ENCODE peak calls at places on chromosomes 7 and 10, in seven cellular contexts. F is breast epithelium; P is heart right ventricle; S is kidney epithelial cell; R is dorsolateral prefrontal cortex; K is fibroblast of lung; E is CD8-positive, alpha-beta T cell. T is an unnamed sample. For H3K27me3, the result is how much of the 10 kb centered on the place peaks cover.

GRCh38 chr7:23276381-23276780 is 22.8 kb upstream of the MALSU1 start:
- DNase-seq in F (no peak), P (no peak), S (no peak), R (no peak), K (no peak), E (no peak), T (no peak)

GRCh38 chr10:688621-689426 is 644 bp downstream of the DIP2C start:
- DNase-seq in F (no peak), P (peak), S (no peak), R (no peak), K (peak), E (no peak), T (no peak)

GRCh38 chr7:141374425-141374824 is 176.8 kb upstream of the AGK start:
- DNase-seq in F (no peak), P (no peak), S (no peak), R (no peak), K (no peak), E (no peak), T (no peak)

GRCh38 chr7:101804087-101804631 is 13.3 kb upstream of the CUX1 start:
- DNase-seq in F (no peak), P (no peak), S (no peak), R (no peak), K (no peak), E (peak), T (no peak)

GRCh38 chr10:21604651-21605050 is 70.6 kb downstream of the MLLT10 start:
- DNase-seq in F (no peak), P (no peak), S (no peak), R (no peak), K (no peak), E (no peak), T (no peak)

GRCh38 chr7:72444023-72444776 is 32.1 kb upstream of the CALN1 start:
- DNase-seq in F (no peak), P (no peak), S (no peak), R (no peak), K (no peak), E (no peak), T (no peak)

GRCh38 chr7:80829527-80829926 is 89.3 kb downstream of the SEMA3C start:
- DNase-seq in F (no peak), P (no peak), S (no peak), R (no peak), K (no peak), E (no peak), T (no peak)

GRCh38 chr10:62231371-62231770 is 37.3 kb downstream of the RTKN2 start:
- DNase-seq in F (no peak), P (no peak), S (peak), R (no peak), K (peak), E (no peak), T (no peak)

GRCh38 chr10:83544049-83544448 is 595.3 kb upstream of the GHITM start:
- DNase-seq in F (no peak), P (no peak), S (no peak), R (no peak), K (no peak), E (no peak), T (no peak)

GRCh38 chr10:79051766-79052165 is 17.0 kb upstream of the ZMIZ1 start:
- DNase-seq in F (no peak), P (no peak), S (no peak), R (no peak), K (no peak), E (no peak), T (no peak)

GRCh38 chr10:97015199-97015693 is 170.5 kb downstream of the SLIT1 start:
- DNase-seq in F (no peak), P (no peak), S (no peak), R (no peak), K (no peak), E (no peak), T (no peak)

GRCh38 chr7:88668591-88668990 is 90.9 kb upstream of the ZNF804B start:
- DNase-seq in F (no peak), P (no peak), S (no peak), R (no peak), K (no peak), E (no peak), T (no peak)

GRCh38 chr10:60351191-60351853 is 38.4 kb downstream of the ANK3 start:
- DNase-seq in F (no peak), P (no peak), S (no peak), R (no peak), K (no peak), E (no peak), T (peak)

GRCh38 chr7:43674559-43675436 is 54.5 kb downstream of the COA1 start:
- DNase-seq in F (no peak), P (no peak), S (peak), R (no peak), K (peak), E (no peak), T (no peak)

GRCh38 chr7:75980126-75980864 is 14.1 kb downstream of the TMEM120A start:
- DNase-seq in F (no peak), P (peak), S (no peak), R (no peak), K (no peak), E (no peak), T (no peak)

GRCh38 chr7:141533149-141533949 is 17.9 kb upstream of the AGK start:
- DNase-seq in F (peak), P (peak), S (peak), R (peak), K (peak), E (peak), T (no peak)

GRCh38 chr10:117455346-117455745 is 80.1 kb upstream of the PDZD8 start:
- DNase-seq in F (no peak), P (no peak), S (no peak), R (no peak), K (no peak), E (no peak), T (no peak)

GRCh38 chr7:105014725-105015630 is 973 bp downstream of the KMT2E start:
- DNase-seq in F (peak), P (no peak), S (no peak), R (no peak), K (peak), E (peak), T (peak)

GRCh38 chr10:18313146-18313542 is 172.9 kb downstream of the CACNB2 start:
- DNase-seq in F (no peak), P (no peak), S (no peak), R (no peak), K (no peak), E (no peak), T (no peak)

GRCh38 chr10:125146791-125147604 is 13.4 kb downstream of the CTBP2 start:
- DNase-seq in F (peak), P (no peak), S (peak), R (no peak), K (no peak), E (no peak), T (peak)

GRCh38 chr10:30027057-30028005 is 32.1 kb downstream of the JCAD start:
- DNase-seq in F (peak), P (peak), S (peak), R (no peak), K (no peak), E (peak), T (peak)

GRCh38 chr10:61795551-61795950 is 105.9 kb upstream of the ARID5B start:
- DNase-seq in F (no peak), P (no peak), S (no peak), R (no peak), K (no peak), E (no peak), T (no peak)

GRCh38 chr7:43915907-43916306 is 9.5 kb upstream of the URGCP start:
- DNase-seq in F (no peak), P (no peak), S (no peak), R (no peak), K (no peak), E (no peak), T (no peak)

GRCh38 chr10:29667191-29667590 is 32.4 kb upstream of the SVIL start:
- DNase-seq in F (no peak), P (no peak), S (no peak), R (no peak), K (no peak), E (no peak), T (no peak)

GRCh38 chr7:16428672-16429071 is 7.3 kb upstream of the CRPPA start:
- DNase-seq in F (no peak), P (no peak), S (no peak), R (no peak), K (peak), E (no peak), T (no peak)

GRCh38 chr10:122643931-122644534 is 55.6 kb downstream of the C10orf120 start:
- DNase-seq in F (no peak), P (no peak), S (no peak), R (no peak), K (no peak), E (no peak), T (no peak)

GRCh38 chr10:86899670-86900276 is 57.6 kb downstream of the MMRN2 start:
- DNase-seq in F (peak), P (no peak), S (no peak), R (no peak), K (peak), E (peak), T (peak)

GRCh38 chr10:72772031-72772430 is 80.1 kb downstream of the MCU start:
- DNase-seq in F (no peak), P (no peak), S (no peak), R (no peak), K (no peak), E (no peak), T (no peak)

GRCh38 chr7:148045521-148045920 is 545.0 kb upstream of the C7orf33 start:
- DNase-seq in F (no peak), P (no peak), S (no peak), R (no peak), K (no peak), E (no peak), T (no peak)

GRCh38 chr10:102065561-102066420 is 642 bp downstream of the HPS6 start:
- DNase-seq in F (no peak), P (peak), S (no peak), R (no peak), K (no peak), E (peak), T (peak)

GRCh38 chr10:131019696-131020095 is 291.8 kb downstream of the TCERG1L start:
- DNase-seq in F (no peak), P (no peak), S (no peak), R (no peak), K (no peak), E (no peak), T (no peak)
- TF ChIP-seq CTCF in F (no peak), P (no peak), S (no peak), R (no peak), K (no peak), E (no peak), T (no peak)

DNA sequence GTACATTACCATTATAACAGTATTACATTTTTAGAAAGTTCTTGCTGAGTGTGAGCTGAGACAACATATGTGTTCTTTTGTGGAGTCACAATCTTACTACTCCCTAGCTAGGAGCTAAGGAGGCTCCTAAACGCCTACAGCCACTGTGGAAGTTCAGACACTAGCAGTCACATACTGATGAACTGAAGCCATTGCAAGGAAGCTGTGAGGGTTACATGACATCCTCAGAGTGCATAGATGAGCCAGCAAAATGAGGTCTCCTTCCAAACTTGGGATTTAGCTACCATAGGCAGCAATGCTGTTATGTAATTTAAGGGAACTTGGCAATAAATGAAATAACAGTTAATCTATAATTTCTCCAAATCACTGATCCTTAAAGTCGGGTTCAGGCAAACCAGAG is 10.8 kb upstream of the ST7 start:
- DNase-seq in F (no peak), P (no peak), S (no peak), R (no peak), K (no peak), E (no peak), T (no peak)
- H3K27me3 ChIP-seq in F (under half), P (under half), S (under half), R (under half), K (under half), E (under half), T (under half)

DNA sequence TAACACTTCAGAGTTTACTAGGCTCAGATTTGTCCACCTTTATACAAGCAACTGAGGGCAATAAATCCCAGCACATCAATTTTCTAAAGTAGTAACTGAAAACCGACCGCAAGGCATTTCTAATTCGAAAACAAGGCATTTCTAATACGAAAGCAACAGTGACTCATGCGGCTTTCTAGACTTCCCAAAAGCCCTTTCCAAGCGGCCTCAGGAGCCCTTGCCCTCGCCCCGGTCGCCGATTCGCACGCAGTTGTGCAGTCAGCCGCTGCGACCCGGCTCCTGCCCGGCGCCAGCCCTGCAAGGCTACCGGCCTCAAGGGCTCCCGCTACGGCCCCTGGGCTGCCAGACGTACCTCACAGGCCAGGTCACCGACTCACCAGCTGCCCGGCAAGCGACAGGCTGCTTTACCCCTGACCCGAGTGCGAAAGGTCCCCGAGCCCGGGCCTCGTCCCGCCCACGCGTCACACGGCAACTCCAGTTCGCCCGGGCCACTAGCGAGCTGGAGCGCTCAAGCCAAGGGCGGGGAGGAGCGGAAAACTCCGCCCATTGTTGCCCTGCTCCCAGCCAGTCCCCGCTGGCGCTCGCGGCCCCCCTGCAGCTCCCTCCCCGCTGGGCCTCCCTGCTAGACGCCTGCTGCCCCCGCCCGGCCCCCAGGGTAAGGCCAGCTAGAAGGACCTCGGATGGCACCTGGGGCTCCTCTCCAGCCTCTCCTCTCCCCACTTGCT is 7.3 kb downstream of the NCOA4 start:
- DNase-seq in F (peak), P (peak), S (peak), R (peak), K (peak), E (peak), T (peak)
- TF ChIP-seq CTCF in F (no peak), P (no peak), S (peak), R (peak), K (peak), E (no peak), T (peak)

DNA sequence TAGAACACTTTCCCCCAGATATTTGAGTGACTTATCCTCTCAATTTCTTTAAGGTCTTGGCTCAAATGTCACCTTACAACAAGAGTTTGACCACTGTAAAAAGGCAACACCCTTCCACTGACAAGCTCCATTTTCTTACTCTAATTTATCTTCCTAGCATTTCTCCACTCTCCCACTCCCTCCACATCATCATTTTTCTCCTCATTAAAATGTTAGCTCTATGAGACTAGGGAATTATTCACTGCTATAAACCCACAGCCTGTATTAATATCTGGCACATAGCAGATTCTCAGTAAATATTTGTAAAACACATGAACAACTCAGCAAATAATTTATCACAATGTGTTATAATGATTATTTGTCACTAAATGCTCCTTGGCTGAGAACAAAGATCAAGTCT is 161.0 kb downstream of the DOCK4 start:
- DNase-seq in F (no peak), P (no peak), S (no peak), R (no peak), K (no peak), E (no peak), T (no peak)
- H3K27me3 ChIP-seq in F (under half), P (under half), S (under half), R (under half), K (under half), E (under half), T (under half)

GRCh38 chr7:143257501-143257900 is 5.7 kb upstream of the GSTK1 start:
- DNase-seq in F (no peak), P (no peak), S (no peak), R (no peak), K (no peak), E (no peak), T (no peak)

GRCh38 chr7:143258830-143259229 is 4.4 kb upstream of the GSTK1 start:
- DNase-seq in F (no peak), P (no peak), S (no peak), R (no peak), K (no peak), E (no peak), T (peak)

GRCh38 chr7:143256932-143257331 is 6.3 kb upstream of the GSTK1 start:
- DNase-seq in F (no peak), P (no peak), S (no peak), R (no peak), K (no peak), E (no peak), T (no peak)

GRCh38 chr7:143255564-143255963 is 7.7 kb upstream of the GSTK1 start:
- DNase-seq in F (no peak), P (no peak), S (no peak), R (no peak), K (no peak), E (no peak), T (no peak)

DNA sequence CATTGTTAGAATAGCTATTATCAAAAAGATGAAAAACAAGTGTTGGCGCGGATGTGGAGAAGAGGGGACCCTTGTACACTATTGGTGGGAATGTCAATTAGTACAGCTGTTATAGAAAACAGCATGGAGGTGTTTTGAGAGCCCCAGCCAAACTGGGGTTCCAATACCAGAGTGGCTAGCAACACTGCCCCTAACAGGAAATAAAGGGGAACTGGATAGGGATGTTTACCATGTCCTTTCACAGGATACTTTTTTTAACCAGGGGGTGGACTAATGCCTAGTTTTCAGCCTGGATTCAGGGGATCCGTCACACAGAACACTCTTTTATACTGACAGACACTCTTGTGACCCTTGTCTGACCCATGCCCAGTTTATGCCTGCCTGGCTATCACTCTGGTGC is 6.9 kb upstream of the GSTK1 start:
- DNase-seq in F (no peak), P (no peak), S (no peak), R (no peak), K (no peak), E (no peak), T (no peak)
- TF ChIP-seq CTCF in F (no peak), P (no peak), S (no peak), R (no peak), K (peak), E (no peak), T (peak)

DNA sequence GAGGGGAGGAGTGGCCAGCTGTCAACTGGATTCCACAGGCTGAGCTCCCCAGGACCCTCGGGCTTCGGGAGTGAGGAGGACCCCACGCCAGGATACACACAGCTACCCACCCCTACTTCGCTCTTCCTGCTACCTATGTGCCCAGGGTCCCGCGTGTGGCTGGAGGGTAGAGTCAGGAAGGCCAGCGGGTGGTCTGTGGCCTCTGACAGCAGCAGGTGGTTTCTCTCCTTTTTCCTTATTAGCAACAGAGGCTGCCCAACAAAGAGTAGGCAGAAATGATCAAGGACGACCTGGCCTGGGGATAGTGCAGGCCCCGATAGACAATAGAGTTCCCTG is 1.1 kb upstream of the KCNMA1 start:
- DNase-seq in F (no peak), P (no peak), S (no peak), R (no peak), K (no peak), E (no peak), T (no peak)
- H3K27me3 ChIP-seq in F (under half), P (half or more), S (under half), R (under half), K (under half), E (under half), T (under half)

DNA sequence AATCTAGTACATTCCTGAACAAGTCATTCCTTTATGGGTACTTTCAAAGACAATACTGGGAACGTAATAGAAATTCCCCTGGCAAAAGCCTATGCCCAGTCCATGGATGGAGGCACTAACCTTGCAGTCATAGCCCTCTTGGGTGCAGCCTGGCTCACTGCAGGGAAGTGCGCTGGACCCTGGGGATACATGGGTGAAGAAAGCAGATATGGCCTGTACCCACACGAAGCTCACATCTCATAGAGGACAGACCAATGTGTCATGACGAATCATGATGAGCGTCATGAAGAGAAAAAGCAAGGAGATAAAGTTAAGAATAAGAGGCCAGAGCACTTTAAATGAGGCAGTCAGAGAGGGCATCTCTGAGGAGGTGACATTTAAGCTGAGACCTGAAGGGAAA is 11.8 kb downstream of the PRLHR start:
- DNase-seq in F (no peak), P (no peak), S (no peak), R (no peak), K (no peak), E (no peak), T (no peak)
- TF ChIP-seq CTCF in F (no peak), P (no peak), S (no peak), R (no peak), K (no peak), E (no peak), T (no peak)

DNA sequence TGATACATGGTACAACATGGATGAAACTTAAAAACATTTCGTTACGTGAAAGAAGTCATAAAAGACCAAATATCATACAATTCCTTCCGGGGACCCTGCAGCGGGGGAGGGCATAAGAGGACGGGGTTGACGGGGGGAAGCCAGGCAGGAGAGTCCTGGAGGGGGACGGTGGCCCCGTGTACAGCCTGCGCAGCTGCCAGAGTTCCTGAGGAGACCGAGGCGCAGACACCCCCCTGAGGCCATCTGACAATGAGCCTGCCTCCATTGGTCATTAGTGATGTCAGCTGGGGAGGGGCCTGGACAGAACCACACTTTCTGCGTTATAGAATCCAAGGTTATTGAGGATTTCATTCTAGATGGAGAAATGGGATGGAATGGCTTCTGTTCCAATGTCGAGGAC is 47.2 kb downstream of the PRKAG2 start:
- DNase-seq in F (no peak), P (no peak), S (no peak), R (no peak), K (no peak), E (no peak), T (no peak)
- H3K27me3 ChIP-seq in F (under half), P (under half), S (under half), R (under half), K (under half), E (under half), T (under half)

T was measured in GM06990.